ENCODE peak calls at places on chromosome 1, in six cellular contexts. L is stimulated activated effector memory CD8-positive, alpha-beta T cell treated with anti-CD3 and anti-CD28 coated beads, Interleukin-12 subunit alpha, Interleukin-12 subunit beta, amount 100 ng/mL, for 72 hours; P is AG10803; A is amniotic stem cell; M is Caki2; I is M059J. S is an unnamed sample.

GRCh38 chr1:237124856-237125462 is 83.0 kb downstream of the RYR2 start:
- DNase-seq in L (no peak), I (peak; percentile 22), A (no peak), P (no peak), M (peak; percentile 10), S (no peak)

GRCh38 chr1:226388131-226388530 is 19.8 kb downstream of the PARP1 start:
- DNase-seq in A (no peak), P (no peak), I (no peak), L (no peak), M (no peak), S (no peak)

GRCh38 chr1:64476251-64476952 is 6.5 kb downstream of the CACHD1 start:
- DNase-seq in M (peak; percentile 41), I (no peak), A (peak; percentile 36), L (no peak), P (peak; percentile 88), S (no peak)

GRCh38 chr1:12496154-12496961 is 121.7 kb downstream of the DHRS3 start:
- DNase-seq in A (no peak), I (no peak), P (no peak), L (no peak), M (peak; percentile 63), S (no peak)

GRCh38 chr1:218717611-218718010 is 372.5 kb downstream of the TGFB2 start:
- DNase-seq in I (peak; percentile 60), M (no peak), P (peak; percentile 60), A (no peak), L (no peak), S (no peak)

GRCh38 chr1:24045766-24046165 is 65.6 kb upstream of the SRSF10 start:
- DNase-seq in M (no peak), I (peak; percentile 19), P (peak; percentile 59), A (no peak), L (no peak), S (no peak)

GRCh38 chr1:16243408-16243690 is 6.4 kb upstream of the CPLANE2 start:
- DNase-seq in I (no peak), A (no peak), P (no peak), L (no peak), M (no peak), S (no peak)

GRCh38 chr1:100627018-100627716 is 89.2 kb downstream of the GPR88 start:
- DNase-seq in A (no peak), L (no peak), M (no peak), I (peak; percentile 78), P (peak; percentile 88), S (no peak)

GRCh38 chr1:198794498-198794897 is 155.7 kb downstream of the PTPRC start:
- DNase-seq in P (peak; percentile 26), M (no peak), L (no peak), A (peak; percentile 1), I (peak; percentile 54), S (no peak)

GRCh38 chr1:161676441-161676840 is 13.5 kb downstream of the FCGR2B start:
- DNase-seq in A (no peak), L (no peak), M (no peak), P (no peak), I (no peak), S (no peak)

GRCh38 chr1:71658295-71658694 is 577.5 kb upstream of the ZRANB2 start:
- DNase-seq in I (no peak), P (peak; percentile 93), L (no peak), A (no peak), M (no peak), S (no peak)

GRCh38 chr1:119861547-119861946 is 34.8 kb downstream of the ADAM30 start:
- DNase-seq in M (no peak), I (no peak), P (no peak), A (no peak), L (no peak), S (no peak)

GRCh38 chr1:177847843-177848242 is 122.0 kb downstream of the SEC16B start:
- DNase-seq in I (peak; percentile 49), M (no peak), P (peak; percentile 81), A (peak; percentile 27), L (no peak), S (no peak)

GRCh38 chr1:206508956-206509355 is 1.6 kb downstream of the RASSF5 start:
- DNase-seq in P (peak; percentile 93), L (no peak), M (no peak), I (no peak), A (no peak), S (no peak)

GRCh38 chr1:115649964-115650363 is 8.2 kb downstream of the VANGL1 start:
- DNase-seq in M (no peak), P (no peak), L (no peak), A (no peak), I (no peak), S (no peak)

GRCh38 chr1:185608166-185608565 is 126.0 kb upstream of the HMCN1 start:
- DNase-seq in P (peak; percentile 17), A (no peak), I (peak; percentile 63), M (no peak), L (no peak), S (no peak)

GRCh38 chr1:5915587-5916571 is 76.3 kb downstream of the NPHP4 start:
- DNase-seq in M (peak; percentile 40), A (peak; percentile 52), L (no peak), I (peak; percentile 34), P (peak; percentile 58), S (peak; percentile 75)

GRCh38 chr1:246760426-246761347 is 36.5 kb downstream of the SCCPDH start:
- DNase-seq in A (no peak), I (no peak), L (no peak), M (no peak), P (no peak), S (no peak)

GRCh38 chr1:39167632-39168209 is 36.8 kb upstream of the MACF1 start:
- DNase-seq in A (no peak), M (no peak), P (peak; percentile 58), I (peak; percentile 74), L (no peak), S (no peak)

GRCh38 chr1:24694380-24694843 is 50.8 kb upstream of the CLIC4 start:
- DNase-seq in P (peak; percentile 77), I (no peak), A (no peak), M (no peak), L (no peak), S (no peak)

GRCh38 chr1:230972855-230973271 is 5.8 kb downstream of the TTC13 start:
- DNase-seq in A (no peak), M (peak; percentile 30), P (peak; percentile 47), I (peak; percentile 83), L (peak; percentile 70), S (no peak)

GRCh38 chr1:112905420-112906154 is 50.4 kb downstream of the SLC16A1 start:
- DNase-seq in I (peak; percentile 77), P (no peak), L (peak; percentile 25), A (no peak), M (no peak), S (no peak)

GRCh38 chr1:19514391-19514831 is 29.1 kb upstream of the CAPZB start:
- DNase-seq in I (no peak), P (no peak), A (no peak), L (no peak), M (no peak), S (peak; percentile 90)

GRCh38 chr1:93827633-93828436 is 51.2 kb downstream of the DNTTIP2 start:
- DNase-seq in A (no peak), M (no peak), L (no peak), I (peak; percentile 60), P (peak; percentile 46), S (no peak)

GRCh38 chr1:30473920-30474817 is 249.2 kb downstream of the MATN1 start:
- DNase-seq in I (no peak), A (no peak), P (no peak), L (no peak), M (no peak), S (no peak)

S was measured in smooth muscle cell of the brain vasculature.